ENCODE peak calls at places on chromosomes 13 and 19, in nine cellular contexts. Y is endothelial cell; B is mucosa of descending colon; K is GM04504; Z is EL; A is skeletal muscle cell; J is stimulated activated CD8-positive, alpha-beta memory T cell treated with anti-CD3 and anti-CD28 coated beads, Interleukin-2, amount 100 ng/mL, for 1 hour; G is mesendoderm; P is OCI-M1. R is an unnamed sample.
A peak's percentile ranks its signal among the peaks of the same experiment; 100 is the strongest.

GRCh38 chr13:99404005-99404755 is 97.0 kb upstream of the GPR183 start:
- DNase-seq in Y (no peak), B (no peak), K (no peak), Z (no peak), A (no peak), J (no peak), G (no peak), P (no peak), R (peak; percentile 20)

GRCh38 chr19:58154287-58154678 is 3.7 kb upstream of the ZNF329 start:
- DNase-seq in Y (peak; percentile 15), B (peak; percentile 24), K (peak; percentile 26), Z (peak; percentile 70), A (no peak), J (no peak), G (peak; percentile 76), P (peak; percentile 50), R (peak; percentile 31)

GRCh38 chr13:79833972-79834371 is 353.0 kb downstream of the NDFIP2 start:
- DNase-seq in Y (no peak), B (no peak), K (no peak), Z (no peak), A (no peak), J (no peak), G (no peak), P (no peak), R (no peak)

GRCh38 chr19:44817725-44818469 is 9.0 kb downstream of the BCAM start:
- DNase-seq in Y (no peak), B (no peak), K (no peak), Z (no peak), A (no peak), J (no peak), G (no peak), P (no peak), R (no peak)

GRCh38 chr19:29845576-29846176 is 33.9 kb downstream of the CCNE1 start:
- DNase-seq in Y (no peak), B (peak; percentile 64), K (no peak), Z (peak; percentile 65), A (no peak), J (no peak), G (peak; percentile 45), P (peak; percentile 63), R (peak; percentile 11)

GRCh38 chr13:81305928-81306327 is 965.0 kb upstream of the SPRY2 start:
- DNase-seq in Y (no peak), B (no peak), K (no peak), Z (no peak), A (no peak), J (no peak), G (no peak), P (no peak), R (no peak)

GRCh38 chr19:12723643-12724426 is at the start of gene TNPO2:
- DNase-seq in Y (peak; percentile 69), B (peak; percentile 73), K (no peak), Z (peak; percentile 74), A (no peak), J (peak; percentile 29), G (peak; percentile 91), P (peak; percentile 70), R (peak; percentile 42)

GRCh38 chr19:574658-575526 is 2.5 kb downstream of the BSG start:
- DNase-seq in Y (no peak), B (peak; percentile 40), K (no peak), Z (peak; percentile 32), A (no peak), J (no peak), G (no peak), P (peak; percentile 93), R (peak; percentile 72)

GRCh38 chr13:41696163-41697003 is 239.0 kb downstream of the RGCC start:
- DNase-seq in Y (no peak), B (no peak), K (no peak), Z (peak; percentile 90), A (peak; percentile 75), J (no peak), G (peak; percentile 97), P (peak; percentile 60), R (peak; percentile 89)

GRCh38 chr19:6060600-6061391 is 49.5 kb downstream of the RFX2 start:
- DNase-seq in Y (no peak), B (no peak), K (no peak), Z (peak; percentile 54), A (no peak), J (no peak), G (peak; percentile 93), P (peak; percentile 26), R (peak; percentile 11)

GRCh38 chr13:50370303-50370950 is 355.2 kb downstream of the KCNRG start:
- DNase-seq in Y (no peak), B (no peak), K (no peak), Z (no peak), A (no peak), J (no peak), G (no peak), P (peak; percentile 59), R (no peak)

R was measured in renal cortical epithelial cell.